ENCODE peak calls at places on chromosomes 13 and 19, in five cellular contexts. I, N, Z, J and F are unnamed samples.
A peak's percentile ranks its signal among the peaks of the same experiment; 100 is the strongest.

GRCh38 chr19:1455002-1455335 is 5.0 kb downstream of the APC2 start:
- DNase-seq in I (no peak), J (no peak), N (no peak), Z (no peak), F (peak; percentile 24)

GRCh38 chr13:32889986-32890565 is 126.1 kb upstream of the KL start:
- DNase-seq in Z (no peak), J (no peak), N (peak; percentile 32), I (no peak), F (no peak)

GRCh38 chr19:2070986-2071673 is 20.1 kb upstream of the MKNK2 start:
- DNase-seq in Z (no peak), J (no peak), N (no peak), I (no peak), F (no peak)

GRCh38 chr13:40381935-40382764 is 284.3 kb downstream of the FOXO1 start:
- DNase-seq in I (peak; percentile 22), Z (no peak), N (no peak), J (peak; percentile 65), F (no peak)

GRCh38 chr13:98022210-98022609 is 68.7 kb downstream of the IPO5 start:
- DNase-seq in N (peak; percentile 75), J (no peak), I (peak; percentile 39), Z (peak; percentile 62), F (peak; percentile 29)

GRCh38 chr13:42707596-42707995 is 73.8 kb upstream of the FAM216B start:
- DNase-seq in Z (peak; percentile 62), N (peak; percentile 34), J (no peak), I (no peak), F (no peak)

GRCh38 chr19:13808856-13809255 is 13.6 kb downstream of the ZSWIM4 start:
- DNase-seq in N (no peak), J (peak; percentile 42), Z (no peak), I (no peak), F (no peak)

GRCh38 chr19:1000095-1000494 is at the start of gene GRIN3B:
- DNase-seq in I (peak; percentile 51), Z (peak; percentile 24), J (peak; percentile 95), N (peak; percentile 60), F (no peak)

GRCh38 chr13:51453308-51453958 is 597 bp upstream of the INTS6 start:
- DNase-seq in J (no peak), N (no peak), I (peak; percentile 85), Z (no peak), F (no peak)

GRCh38 chr19:34120846-34121639 is 51.3 kb upstream of the LSM14A start:
- DNase-seq in J (peak; percentile 84), I (no peak), Z (peak; percentile 79), N (peak; percentile 60), F (no peak)

GRCh38 chr13:95083758-95084157 is 217.5 kb downstream of the ABCC4 start:
- DNase-seq in J (no peak), I (no peak), N (peak; percentile 97), Z (peak; percentile 57), F (no peak)

GRCh38 chr19:38151242-38151641 is 72.8 kb downstream of the DPF1 start:
- DNase-seq in N (no peak), Z (no peak), I (no peak), J (no peak), F (no peak)

GRCh38 chr13:91904597-91904996 is 506.2 kb downstream of the GPC5 start:
- DNase-seq in I (no peak), N (no peak), Z (peak; percentile 2), J (no peak), F (no peak)

GRCh38 chr19:41334793-41335192 is 18.9 kb downstream of the TGFB1 start:
- DNase-seq in I (no peak), Z (no peak), J (no peak), N (no peak), F (no peak)

GRCh38 chr19:35592226-35592625 is 6.3 kb downstream of the PMIS2 start:
- DNase-seq in N (peak; percentile 41), J (peak; percentile 76), Z (peak; percentile 72), I (no peak), F (peak; percentile 55)

GRCh38 chr19:35266904-35267817 is 1.6 kb upstream of the USF2 start:
- DNase-seq in Z (peak; percentile 38), I (peak; percentile 50), N (peak; percentile 42), J (peak; percentile 76), F (no peak)

GRCh38 chr13:30645629-30646028 is 27.9 kb downstream of the USPL1 start:
- DNase-seq in I (no peak), Z (no peak), N (no peak), J (no peak), F (no peak)

GRCh38 chr13:94454906-94455305 is 24.6 kb downstream of the DCT start:
- DNase-seq in Z (no peak), N (peak; percentile 42), I (no peak), J (no peak), F (no peak)

GRCh38 chr13:110005563-110005962 is 219.2 kb upstream of the IRS2 start:
- DNase-seq in N (no peak), J (no peak), Z (no peak), I (no peak), F (no peak)

GRCh38 chr13:48502601-48503319 is 30.1 kb downstream of the RCBTB2 start:
- DNase-seq in J (no peak), N (no peak), I (no peak), Z (no peak), F (no peak)

GRCh38 chr19:51333836-51334460 is 8.0 kb downstream of the VSIG10L start:
- DNase-seq in I (no peak), N (no peak), J (peak; percentile 79), Z (no peak), F (no peak)

GRCh38 chr13:100485265-100485664 is 103.3 kb downstream of the GGACT start:
- DNase-seq in N (no peak), Z (no peak), J (no peak), I (no peak), F (no peak)

GRCh38 chr13:51541037-51541436 is 43.2 kb upstream of the WDFY2 start:
- DNase-seq in I (no peak), Z (no peak), J (no peak), N (no peak), F (no peak)

GRCh38 chr13:101514695-101515275 is 62.3 kb downstream of the ITGBL1 start:
- DNase-seq in N (peak; percentile 82), Z (peak; percentile 89), I (peak; percentile 23), J (peak; percentile 53), F (peak; percentile 1)

GRCh38 chr13:109859898-109860297 is 73.5 kb upstream of the IRS2 start:
- DNase-seq in J (no peak), Z (no peak), I (no peak), N (no peak), F (no peak)

GRCh38 chr19:3361384-3362216 is 4.8 kb upstream of the NFIC start:
- DNase-seq in Z (no peak), N (no peak), I (no peak), J (peak; percentile 46), F (no peak)

GRCh38 chr19:1073956-1074511 is 7.1 kb downstream of the ARHGAP45 start:
- DNase-seq in N (no peak), J (no peak), Z (no peak), I (no peak), F (no peak)

GRCh38 chr19:6222884-6223283 is 56.9 kb downstream of the MLLT1 start:
- DNase-seq in N (peak; percentile 27), I (no peak), Z (no peak), J (no peak), F (no peak)

GRCh38 chr13:59510377-59510776 is 653.4 kb downstream of the DIAPH3 start:
- DNase-seq in Z (no peak), I (no peak), J (no peak), N (no peak), F (no peak)

GRCh38 chr13:69793803-69794453 is 313.7 kb upstream of the ATXN8OS start:
- DNase-seq in J (no peak), N (peak; percentile 10), I (no peak), Z (no peak), F (no peak)